ENCODE peak calls at places on chromosomes 4 and X, in four cellular contexts. W is right atrium auricular region, M is brain microvascular endothelial cell, S is pancreas. D is an unnamed sample.

GRCh38 chrX:46978341-46979291 is 66.4 kb downstream of the JADE3 start:
- DNase-seq in W (peak), M (peak), S (peak), D (peak)

GRCh38 chr4:23629421-23629820 is 260.4 kb downstream of the PPARGC1A start:
- DNase-seq in W (no peak), M (no peak), S (no peak), D (no peak)

GRCh38 chrX:134572816-134573682 is 85.2 kb downstream of the PLAC1 start:
- DNase-seq in W (no peak), M (no peak), S (no peak), D (no peak)

GRCh38 chr4:8346838-8347605 is 77.5 kb downstream of the HTRA3 start:
- DNase-seq in W (no peak), M (no peak), S (no peak), D (peak)

GRCh38 chr4:131603705-131604104 is 1545.4 kb upstream of the PCDH10 start:
- DNase-seq in W (no peak), M (no peak), S (no peak), D (no peak)

GRCh38 chr4:159191989-159192388 is 89.1 kb downstream of the RAPGEF2 start:
- DNase-seq in W (no peak), M (peak), S (no peak), D (no peak)

GRCh38 chr4:26860922-26861433 is 337 bp downstream of the STIM2 start:
- DNase-seq in W (no peak), M (peak), S (peak), D (peak)

GRCh38 chr4:176534566-176534965 is 214.8 kb downstream of the SPCS3 start:
- DNase-seq in W (no peak), M (peak), S (no peak), D (no peak)

GRCh38 chr4:88003261-88003660 is 4.2 kb upstream of the PKD2 start:
- DNase-seq in W (no peak), M (no peak), S (no peak), D (no peak)

GRCh38 chrX:48589482-48590162 is 7.7 kb upstream of the WDR13 start:
- DNase-seq in W (no peak), M (no peak), S (peak), D (no peak)

GRCh38 chr4:183658362-183659028 is 490 bp downstream of the RWDD4 start:
- DNase-seq in W (no peak), M (no peak), S (peak), D (peak)
- H3K27ac ChIP-seq in W (peak), M (peak), S (peak), D (peak)

GRCh38 chrX:13938053-13938765 is 91.5 kb downstream of the GEMIN8 start:
- DNase-seq in W (no peak), M (no peak), S (peak), D (peak)
- H3K4me3 ChIP-seq in W (peak), M (peak), S (peak), D (peak)

DNA sequence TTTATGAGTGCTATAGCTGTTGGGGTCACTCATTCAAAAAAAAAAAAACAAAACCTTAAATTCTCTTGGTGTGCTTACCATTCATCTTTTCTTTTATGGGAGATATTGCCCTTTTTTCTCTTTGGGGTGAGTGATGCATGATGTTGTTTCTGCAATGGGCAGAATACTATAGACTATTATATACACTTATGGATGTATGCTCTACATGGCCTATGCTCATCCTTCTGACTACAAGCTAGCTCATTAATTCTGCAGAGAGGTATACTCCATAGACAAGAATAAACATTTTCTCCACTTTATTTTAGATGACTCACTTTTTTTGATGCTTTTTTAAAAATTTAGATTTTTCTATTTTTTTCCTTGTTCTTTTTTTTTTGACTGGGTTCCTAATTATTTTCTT is 160.3 kb upstream of the ANK2 start:
- DNase-seq in W (no peak), M (no peak), S (no peak), D (no peak)
- H3K27ac ChIP-seq in W (no peak), M (no peak), S (no peak), D (no peak)

GRCh38 chrX:40008841-40009461 is 88.8 kb downstream of the BCOR start:
- DNase-seq in W (no peak), M (no peak), S (no peak), D (peak)
- H3K4me3 ChIP-seq in W (no peak), M (peak), S (peak), D (peak)

GRCh38 chr4:41156574-41156973 is 57.8 kb downstream of the APBB2 start:
- DNase-seq in W (no peak), M (peak), S (no peak), D (no peak)

GRCh38 chr4:41155194-41155830 is 59.0 kb downstream of the APBB2 start:
- DNase-seq in W (no peak), M (peak), S (no peak), D (no peak)

GRCh38 chr4:41154814-41155177 is 59.5 kb downstream of the APBB2 start:
- DNase-seq in W (no peak), M (no peak), S (no peak), D (no peak)

GRCh38 chr4:41157009-41157408 is 57.3 kb downstream of the APBB2 start:
- DNase-seq in W (no peak), M (no peak), S (peak), D (no peak)

GRCh38 chr4:41154001-41154813 is 60.1 kb downstream of the APBB2 start:
- DNase-seq in W (no peak), M (no peak), S (no peak), D (no peak)
- H3K27ac ChIP-seq in W (peak), M (peak), S (no peak), D (peak)

D was measured in left ventricle myocardium inferior.